ENCODE peak calls at places on chromosomes 5 and 9, in ten cellular contexts. K is type B pancreatic cell; A is GM12865; M is tibial nerve; Y is sigmoid colon; S is osteoblast; H is activated CD8-positive, alpha-beta T cell treated with anti-CD3 and anti-CD28 coated beads for 36 hours; P is fibroblast of lung; C is omental fat pad; Q is RWPE1. F is an unnamed sample.

GRCh38 chr5:178394074-178394473 is 161.5 kb upstream of the PHYKPL start:
- DNase-seq in S (peak; percentile 13), Y (peak; percentile 37), P (no peak), H (no peak), C (no peak), K (peak; percentile 60), Q (no peak), A (no peak), M (no peak), F (no peak)

GRCh38 chr9:95753762-95754465 is 121.6 kb upstream of the ERCC6L2 start:
- DNase-seq in M (peak; percentile 40), H (no peak), C (no peak), S (no peak), Q (no peak), A (no peak), K (no peak), Y (peak; percentile 81), P (peak; percentile 90), F (no peak)

GRCh38 chr5:176352116-176352878 is 9.3 kb downstream of the KIAA1191 start:
- DNase-seq in Y (no peak), P (no peak), Q (no peak), K (no peak), A (peak; percentile 66), S (no peak), C (no peak), H (no peak), M (no peak), F (no peak)

GRCh38 chr9:91207889-91208651 is 153.6 kb downstream of the AUH start:
- DNase-seq in S (no peak), P (peak; percentile 84), C (no peak), M (no peak), Y (no peak), A (peak; percentile 91), H (peak; percentile 55), Q (no peak), K (no peak), F (peak; percentile 84)

GRCh38 chr9:15253786-15254185 is 53.2 kb downstream of the TTC39B start:
- DNase-seq in Q (no peak), Y (no peak), P (no peak), C (no peak), K (no peak), A (no peak), S (no peak), M (no peak), H (no peak), F (no peak)

GRCh38 chr5:129405222-129405621 is 54.9 kb upstream of the ADAMTS19 start:
- DNase-seq in H (no peak), S (no peak), P (no peak), K (no peak), Q (no peak), M (no peak), Y (no peak), C (no peak), A (no peak), F (no peak)

GRCh38 chr9:93132946-93133640 is 958 bp downstream of the NINJ1 start:
- DNase-seq in S (peak; percentile 91), Y (peak; percentile 84), H (no peak), M (no peak), K (no peak), A (no peak), Q (peak; percentile 51), P (peak; percentile 32), C (no peak), F (peak; percentile 60)

GRCh38 chr9:89863141-89863540 is 258.3 kb downstream of the GADD45G start:
- DNase-seq in P (no peak), H (no peak), M (no peak), C (no peak), S (no peak), A (no peak), Y (peak; percentile 50), K (no peak), Q (no peak), F (no peak)

GRCh38 chr9:89036862-89037261 is 45.6 kb downstream of the S1PR3 start:
- DNase-seq in M (no peak), P (no peak), S (no peak), K (no peak), C (no peak), Q (no peak), Y (no peak), A (no peak), H (no peak), F (no peak)

GRCh38 chr5:126938461-126938860 is 91.9 kb downstream of the MARCHF3 start:
- DNase-seq in Q (peak; percentile 67), S (peak; percentile 86), Y (no peak), A (no peak), C (no peak), P (peak; percentile 88), M (no peak), K (no peak), H (no peak), F (peak; percentile 86)

GRCh38 chr5:11385901-11386293 is 518.3 kb downstream of the CTNND2 start:
- DNase-seq in P (no peak), Q (no peak), S (peak; percentile 31), M (no peak), A (no peak), Y (no peak), K (no peak), C (no peak), H (no peak), F (no peak)

GRCh38 chr9:77957652-77958051 is 74.0 kb downstream of the GNAQ start:
- DNase-seq in S (no peak), Y (no peak), A (no peak), C (no peak), M (no peak), K (no peak), P (no peak), H (peak; percentile 21), Q (peak; percentile 78), F (peak; percentile 61)

GRCh38 chr9:116287721-116288120 is 134.1 kb downstream of the PAPPA start:
- DNase-seq in Y (no peak), K (no peak), P (peak; percentile 56), C (no peak), M (no peak), S (no peak), Q (no peak), H (no peak), A (no peak), F (peak; percentile 45)

GRCh38 chr5:120240716-120241115 is 223.4 kb upstream of the PRR16 start:
- DNase-seq in P (no peak), K (no peak), Q (no peak), S (no peak), Y (no peak), A (no peak), H (no peak), C (no peak), M (no peak), F (no peak)

GRCh38 chr5:88826959-88827585 is 55.9 kb downstream of the MEF2C start:
- DNase-seq in Y (peak; percentile 64), C (no peak), Q (no peak), K (no peak), P (peak; percentile 69), S (peak; percentile 19), H (peak; percentile 19), M (no peak), A (peak; percentile 86), F (no peak)

GRCh38 chr9:82170871-82171270 is 182.3 kb downstream of the SPATA31D1 start:
- DNase-seq in S (no peak), K (no peak), Y (no peak), A (no peak), M (no peak), P (peak; percentile 18), H (no peak), C (no peak), Q (no peak), F (no peak)

GRCh38 chr5:7453947-7454346 is 58.0 kb downstream of the ADCY2 start:
- DNase-seq in S (no peak), P (no peak), Y (no peak), Q (no peak), C (no peak), A (no peak), H (no peak), M (no peak), K (no peak), F (no peak)
- TF ChIP-seq CTCF in S (no peak), P (no peak), Y (no peak), Q (no peak), C (no peak), A (no peak), H (no peak), M (no peak), K (no peak), F (no peak)

DNA sequence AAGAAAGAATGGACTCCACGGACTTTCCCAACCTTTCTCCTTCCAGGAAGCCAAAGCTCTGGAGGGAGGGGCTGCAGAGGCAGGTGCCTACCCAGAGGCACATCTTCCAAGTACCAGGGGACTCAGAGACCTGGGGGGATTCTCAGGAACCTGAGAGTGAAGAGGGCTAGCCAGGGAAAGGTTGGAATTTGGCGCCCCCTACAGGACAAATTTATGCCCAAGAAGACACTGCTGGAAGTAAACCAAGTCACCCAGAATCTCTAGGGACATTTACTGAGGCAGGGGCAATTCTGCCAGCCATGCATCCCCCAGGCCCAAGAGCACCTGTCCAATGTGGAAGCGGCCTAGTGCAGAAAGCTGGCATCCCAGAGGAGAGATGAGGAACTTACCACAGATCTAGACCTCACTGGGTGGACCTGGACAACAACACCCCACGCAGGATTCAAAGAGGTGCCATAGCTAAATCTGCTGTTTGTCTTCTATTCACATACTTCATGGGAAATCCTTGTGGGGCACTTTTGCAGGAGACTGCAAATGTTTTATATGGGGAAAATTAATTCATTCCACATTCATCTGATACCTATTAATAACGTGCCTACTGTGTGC is 25.9 kb upstream of the IDNK start:
- DNase-seq in H (peak; percentile 74), A (peak; percentile 57), Q (peak; percentile 41), C (peak; percentile 35), S (peak; percentile 79), Y (no peak), M (no peak), K (no peak), P (peak; percentile 23), F (peak; percentile 53)
- TF ChIP-seq CTCF in H (peak; percentile 79), A (peak; percentile 76), Q (peak; percentile 42), C (no peak), S (peak; percentile 75), Y (peak; percentile 43), M (peak; percentile 57), K (peak; percentile 84), P (peak; percentile 61), F (peak; percentile 69)

GRCh38 chr9:30967484-30967883 is 1417.0 kb upstream of the ACO1 start:
- DNase-seq in A (no peak), K (no peak), C (no peak), H (no peak), P (no peak), S (no peak), M (no peak), Q (peak; percentile 11), Y (no peak), F (peak; percentile 27)
- TF ChIP-seq CTCF in A (no peak), K (no peak), C (no peak), H (no peak), P (no peak), S (no peak), M (no peak), Q (peak; percentile 8), Y (no peak), F (peak; percentile 41)

DNA sequence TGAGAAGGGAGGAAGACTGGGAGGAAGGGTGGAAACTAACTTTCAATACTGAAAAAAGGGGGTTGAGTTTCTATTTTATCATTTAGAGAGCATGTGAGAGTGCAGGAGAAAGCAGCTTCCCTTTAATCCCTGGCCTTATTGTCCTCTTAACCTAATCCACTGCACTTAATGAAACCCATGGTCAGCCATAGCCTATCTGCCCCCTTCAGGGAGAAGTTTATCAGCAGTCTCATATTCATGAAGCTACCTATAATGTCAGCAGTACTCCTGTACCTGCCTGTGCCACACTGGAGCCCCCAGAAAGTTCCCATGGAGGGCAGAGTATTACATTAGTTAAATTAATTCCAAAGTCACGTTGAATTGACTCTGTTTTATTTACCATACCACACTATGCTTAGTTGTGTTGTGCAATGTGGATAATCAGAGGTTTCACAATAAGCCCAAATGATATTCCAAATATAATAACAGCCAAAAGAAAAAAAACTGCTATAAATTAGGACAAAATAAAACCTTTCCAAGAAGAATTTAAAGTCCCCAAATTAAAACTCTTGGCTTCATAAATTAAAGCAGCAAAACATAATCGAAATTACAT is 62.9 kb downstream of the MUSK start:
- DNase-seq in A (no peak), M (no peak), S (no peak), Y (no peak), Q (no peak), H (no peak), C (no peak), K (no peak), P (peak; percentile 18), F (no peak)
- TF ChIP-seq CTCF in A (no peak), M (no peak), S (no peak), Y (no peak), Q (no peak), H (no peak), C (no peak), K (no peak), P (no peak), F (no peak)